ENCODE peak calls at places on chromosomes 11 and 22, in five cellular contexts. One of them, this sample, is unnamed.

GRCh38 chr22:36320553-36320952 is 67.2 kb downstream of the MYH9 start:
- DNase-seq in NCI-H748 treated with DMSO at 0.1 percent for 48 hours: no peak
- DNase-seq in effector CD4-positive, alpha-beta T cell: no peak
- DNase-seq in 8988T: no peak
- DNase-seq in cardiac muscle cell: no peak
- DNase-seq in this sample: no peak

GRCh38 chr11:128964463-128964930 is 21.8 kb upstream of the TP53AIP1 start:
- DNase-seq in NCI-H748 treated with DMSO at 0.1 percent for 48 hours: no peak
- DNase-seq in effector CD4-positive, alpha-beta T cell: no peak
- DNase-seq in 8988T: no peak
- DNase-seq in cardiac muscle cell: no peak
- DNase-seq in this sample: no peak

GRCh38 chr11:2799881-2800654 is 85.5 kb downstream of the CDKN1C start:
- DNase-seq in NCI-H748 treated with DMSO at 0.1 percent for 48 hours: no peak
- DNase-seq in effector CD4-positive, alpha-beta T cell: peak; percentile 1
- DNase-seq in 8988T: no peak
- DNase-seq in cardiac muscle cell: no peak
- DNase-seq in this sample: peak; percentile 37

GRCh38 chr11:30478923-30479322 is 107.2 kb downstream of the MPPED2 start:
- DNase-seq in NCI-H748 treated with DMSO at 0.1 percent for 48 hours: no peak
- DNase-seq in effector CD4-positive, alpha-beta T cell: no peak
- DNase-seq in 8988T: no peak
- DNase-seq in cardiac muscle cell: peak; percentile 2
- DNase-seq in this sample: no peak

GRCh38 chr11:110000858-110001257 is 92.3 kb upstream of the ZC3H12C start:
- DNase-seq in NCI-H748 treated with DMSO at 0.1 percent for 48 hours: no peak
- DNase-seq in effector CD4-positive, alpha-beta T cell: no peak
- DNase-seq in 8988T: no peak
- DNase-seq in cardiac muscle cell: no peak
- DNase-seq in this sample: no peak

GRCh38 chr22:24155597-24156145 is 25.6 kb upstream of the SUSD2 start:
- DNase-seq in NCI-H748 treated with DMSO at 0.1 percent for 48 hours: no peak
- DNase-seq in effector CD4-positive, alpha-beta T cell: peak; percentile 33
- DNase-seq in 8988T: peak; percentile 49
- DNase-seq in cardiac muscle cell: peak; percentile 85
- DNase-seq in this sample: peak; percentile 80

GRCh38 chr11:108698844-108699642 is 34.2 kb downstream of the DDX10 start:
- DNase-seq in NCI-H748 treated with DMSO at 0.1 percent for 48 hours: no peak
- DNase-seq in effector CD4-positive, alpha-beta T cell: no peak
- DNase-seq in 8988T: no peak
- DNase-seq in cardiac muscle cell: no peak
- DNase-seq in this sample: no peak

GRCh38 chr11:30131535-30131934 is 99.3 kb upstream of the FSHB start:
- DNase-seq in NCI-H748 treated with DMSO at 0.1 percent for 48 hours: no peak
- DNase-seq in effector CD4-positive, alpha-beta T cell: no peak
- DNase-seq in 8988T: no peak
- DNase-seq in cardiac muscle cell: no peak
- DNase-seq in this sample: no peak